ENCODE peak calls at places on chromosome 4, in ten cellular contexts. E, V, B, X, L, C, W, Y, R and N are unnamed samples.

GRCh38 chr4:3813151-3813905 is 47.1 kb downstream of the ADRA2C start:
- DNase-seq in E (no peak), V (no peak), B (no peak), X (no peak), L (no peak), C (no peak), W (peak; percentile 79), Y (no peak), R (no peak), N (no peak)

GRCh38 chr4:17010426-17011087 is 112.1 kb upstream of the LDB2 start:
- DNase-seq in E (no peak), V (no peak), B (no peak), X (no peak), L (no peak), C (no peak), W (no peak), Y (no peak), R (no peak), N (no peak)

GRCh38 chr4:138897818-138898226 is 117.8 kb upstream of the NOCT start:
- DNase-seq in E (no peak), V (no peak), B (no peak), X (no peak), L (no peak), C (no peak), W (no peak), Y (no peak), R (no peak), N (no peak)

GRCh38 chr4:98516441-98517323 is 141.7 kb downstream of the TSPAN5 start:
- DNase-seq in E (no peak), V (no peak), B (no peak), X (no peak), L (no peak), C (no peak), W (no peak), Y (no peak), R (no peak), N (no peak)

GRCh38 chr4:98568896-98569663 is 89.3 kb downstream of the TSPAN5 start:
- DNase-seq in E (no peak), V (no peak), B (no peak), X (no peak), L (no peak), C (no peak), W (peak; percentile 36), Y (no peak), R (no peak), N (no peak)

GRCh38 chr4:158053086-158053485 is 119.7 kb downstream of the GASK1B start:
- DNase-seq in E (no peak), V (no peak), B (no peak), X (no peak), L (no peak), C (no peak), W (no peak), Y (no peak), R (no peak), N (no peak)

GRCh38 chr4:128630881-128631280 is 178.6 kb upstream of the JADE1 start:
- DNase-seq in E (no peak), V (no peak), B (no peak), X (no peak), L (no peak), C (no peak), W (no peak), Y (no peak), R (no peak), N (no peak)

GRCh38 chr4:1195109-1195671 is 22.8 kb upstream of the SPON2 start:
- DNase-seq in E (no peak), V (no peak), B (no peak), X (no peak), L (no peak), C (no peak), W (no peak), Y (peak; percentile 13), R (no peak), N (no peak)

GRCh38 chr4:59535541-59535940 is 1664.6 kb upstream of the ADGRL3 start:
- DNase-seq in E (no peak), V (no peak), B (no peak), X (no peak), L (no peak), C (no peak), W (no peak), Y (no peak), R (no peak), N (no peak)

GRCh38 chr4:15027921-15028435 is 25.7 kb downstream of the CPEB2 start:
- DNase-seq in E (no peak), V (no peak), B (no peak), X (no peak), L (no peak), C (no peak), W (no peak), Y (no peak), R (no peak), N (no peak)

GRCh38 chr4:76822294-76822693 is 75.7 kb downstream of the SOWAHB start:
- DNase-seq in E (no peak), V (no peak), B (peak; percentile 64), X (no peak), L (no peak), C (no peak), W (no peak), Y (no peak), R (no peak), N (no peak)

GRCh38 chr4:123478859-123479345 is 82.3 kb downstream of the SPRY1 start:
- DNase-seq in E (no peak), V (no peak), B (no peak), X (no peak), L (no peak), C (peak; percentile 49), W (no peak), Y (peak; percentile 45), R (no peak), N (no peak)

GRCh38 chr4:177308125-177308524 is 1.5 kb upstream of the NEIL3 start:
- DNase-seq in E (no peak), V (no peak), B (no peak), X (no peak), L (no peak), C (no peak), W (no peak), Y (peak; percentile 55), R (no peak), N (no peak)